ENCODE peak calls at places on chromosomes 13 and 19, in four cellular contexts. W is stromal cell of bone marrow, I is neural progenitor cell, O is endodermal cell. C is an unnamed sample.

GRCh38 chr19:30890033-30890432 is 459.2 kb downstream of the TSHZ3 start:
- DNase-seq in O (no peak), W (no peak), I (no peak), C (no peak)

GRCh38 chr13:100610399-100611347 is 22.1 kb upstream of the GGACT start:
- DNase-seq in O (no peak), W (no peak), I (no peak), C (no peak)

GRCh38 chr13:99151516-99151915 is 49.1 kb upstream of the UBAC2 start:
- DNase-seq in W (peak), I (no peak), O (no peak), C (no peak)

GRCh38 chr13:93881418-93881817 is 598.1 kb downstream of the DCT start:
- DNase-seq in O (no peak), I (no peak), W (no peak), C (no peak)

GRCh38 chr13:28573595-28574373 is 78.9 kb upstream of the FLT1 start:
- DNase-seq in I (no peak), W (no peak), O (no peak), C (no peak)

GRCh38 chr13:21476893-21477472 is 17.9 kb upstream of the ZDHHC20 start:
- DNase-seq in W (peak), I (peak), O (peak), C (peak)

GRCh38 chr13:47117268-47117667 is 220.4 kb upstream of the HTR2A start:
- DNase-seq in I (no peak), W (peak), O (no peak), C (no peak)

GRCh38 chr13:112693831-112694497 is 4.1 kb downstream of the ATP11A start:
- DNase-seq in I (peak), O (peak), W (peak), C (peak)

GRCh38 chr13:41428155-41428554 is 29.2 kb upstream of the RGCC start:
- DNase-seq in W (no peak), O (peak), I (peak), C (no peak)

GRCh38 chr19:51258165-51258564 is 7.3 kb downstream of the SIGLECL1 start:
- DNase-seq in W (no peak), I (no peak), O (peak), C (no peak)

GRCh38 chr19:33379151-33379829 is 5.8 kb downstream of the CEBPG start:
- DNase-seq in O (peak), W (no peak), I (no peak), C (no peak)

GRCh38 chr13:108496364-108497215 is 132.8 kb upstream of the MYO16 start:
- DNase-seq in W (no peak), O (peak), I (peak), C (peak)

GRCh38 chr19:13172335-13173128 is 22.3 kb downstream of the IER2 start:
- DNase-seq in I (no peak), O (no peak), W (no peak), C (no peak)

GRCh38 chr19:5585461-5586299 is 17.9 kb upstream of the TINCR start:
- DNase-seq in O (peak), W (no peak), I (peak), C (peak)

GRCh38 chr19:12672744-12673143 is 6.1 kb downstream of the WDR83 start:
- DNase-seq in W (no peak), I (no peak), O (peak), C (no peak)

C was measured in ELF-1.